ENCODE peak calls at places on chromosomes 1 and 21, in seven cellular contexts. N is osteoblast; S is neural progenitor cell; A is GM20000; I is transverse colon; Z is CD4-positive, alpha-beta T cell; M is NCI-H1930. Y is an unnamed sample.

GRCh38 chr1:223007250-223007649 is 135.8 kb downstream of the TLR5 start:
- DNase-seq in S (no peak), Z (no peak), M (no peak), N (peak), I (no peak), A (no peak), Y (no peak)

GRCh38 chr21:36156815-36157670 is at the start of gene DOP1B:
- DNase-seq in S (no peak), I (peak), N (peak), Z (peak), M (no peak), A (no peak), Y (peak)

GRCh38 chr1:150155413-150156071 is 5.8 kb downstream of the PLEKHO1 start:
- DNase-seq in A (no peak), S (no peak), M (no peak), I (no peak), Z (no peak), N (no peak), Y (no peak)

GRCh38 chr21:46559291-46559983 is 45.4 kb downstream of the S100B start:
- DNase-seq in M (no peak), A (peak), N (peak), I (no peak), Z (peak), S (no peak), Y (no peak)

GRCh38 chr1:21299007-21299406 is 8.7 kb upstream of the ECE1 start:
- DNase-seq in I (peak), A (no peak), S (no peak), M (no peak), N (no peak), Z (no peak), Y (no peak)

GRCh38 chr1:933603-933940 is 9.8 kb downstream of the SAMD11 start:
- DNase-seq in I (no peak), M (no peak), Z (no peak), S (peak), A (no peak), N (no peak), Y (no peak)

GRCh38 chr1:92240034-92240433 is 22.3 kb downstream of the C1orf146 start:
- DNase-seq in S (no peak), A (no peak), Z (no peak), M (no peak), N (no peak), I (no peak), Y (no peak)

GRCh38 chr1:152870831-152871730 is 7.0 kb upstream of the SMCP start:
- DNase-seq in Z (no peak), M (peak), A (no peak), N (no peak), S (peak), I (no peak), Y (peak)

GRCh38 chr1:227896710-227897655 is 50.7 kb downstream of the WNT9A start:
- DNase-seq in S (no peak), A (no peak), N (no peak), Z (peak), M (no peak), I (peak), Y (peak)

GRCh38 chr1:178267646-178268094 is 173.8 kb downstream of the RASAL2 start:
- DNase-seq in I (no peak), Z (no peak), M (no peak), N (no peak), A (no peak), S (no peak), Y (peak)

GRCh38 chr1:11790880-11791715 is 14.7 kb downstream of the MTHFR start:
- DNase-seq in I (peak), M (no peak), A (no peak), N (peak), S (peak), Z (no peak), Y (no peak)

GRCh38 chr1:241048558-241048957 is 308.4 kb downstream of the RGS7 start:
- DNase-seq in A (no peak), I (no peak), Z (no peak), S (no peak), N (no peak), M (no peak), Y (no peak)

GRCh38 chr1:84996846-84997666 is at the start of gene MCOLN2:
- DNase-seq in S (peak), N (peak), I (peak), Z (peak), A (peak), M (peak), Y (peak)

GRCh38 chr1:62621907-62622306 is 24.6 kb downstream of the ANGPTL3 start:
- DNase-seq in A (peak), S (no peak), Z (no peak), N (peak), M (no peak), I (no peak), Y (no peak)

GRCh38 chr1:223714849-223715709 is 2.7 kb downstream of the CAPN2 start:
- DNase-seq in M (no peak), S (peak), Z (no peak), I (peak), A (no peak), N (peak), Y (no peak)

GRCh38 chr1:1157914-1158710 is 15.6 kb upstream of the TTLL10 start:
- DNase-seq in I (peak), A (peak), Z (peak), S (peak), N (peak), M (no peak), Y (no peak)